ENCODE peak calls at places on chromosomes 5 and 9, in eight cellular contexts. G is Peyer's patch, N is body of pancreas, O is spleen, W is GM12891, E is K562, M is NB4, V is uterus. X is an unnamed sample.

GRCh38 chr9:121261107-121261460 is 6.9 kb upstream of the GSN start:
- DNase-seq in V (no peak), G (no peak), M (peak; percentile 48), N (no peak), E (no peak), O (no peak), W (no peak), X (no peak)

GRCh38 chr9:127844821-127845359 is 9.6 kb downstream of the ENG start:
- DNase-seq in V (peak; percentile 56), N (no peak), W (no peak), E (no peak), O (no peak), G (no peak), M (no peak), X (no peak)

GRCh38 chr5:84872768-84873167 is 488.1 kb upstream of the EDIL3 start:
- DNase-seq in E (no peak), W (no peak), M (no peak), O (no peak), V (no peak), N (no peak), G (no peak), X (no peak)

GRCh38 chr9:136927343-136928261 is 16.9 kb downstream of the FBXW5 start:
- DNase-seq in N (no peak), M (no peak), O (no peak), G (no peak), W (no peak), V (no peak), E (no peak), X (no peak)

GRCh38 chr5:147339313-147339712 is 104.5 kb downstream of the STK32A start:
- DNase-seq in V (no peak), G (no peak), M (peak; percentile 2), E (no peak), W (no peak), N (no peak), O (no peak), X (no peak)

GRCh38 chr9:109817846-109818472 is 38.0 kb downstream of the PALM2AKAP2 start:
- DNase-seq in E (peak; percentile 82), M (peak; percentile 83), G (peak; percentile 37), O (no peak), N (peak; percentile 74), W (peak; percentile 34), V (peak; percentile 89), X (peak; percentile 85)

GRCh38 chr5:173500213-173500560 is 116.3 kb downstream of the BOD1 start:
- DNase-seq in V (no peak), N (peak; percentile 35), G (no peak), O (no peak), W (no peak), M (no peak), E (no peak), X (no peak)

GRCh38 chr9:83234541-83234940 is 171.6 kb upstream of the RASEF start:
- DNase-seq in E (no peak), W (no peak), V (no peak), O (no peak), M (no peak), G (no peak), N (no peak), X (no peak)

GRCh38 chr5:998276-998974 is 10.2 kb upstream of the NKD2 start:
- DNase-seq in N (peak; percentile 10), W (no peak), E (no peak), M (no peak), O (no peak), G (no peak), V (peak; percentile 9), X (no peak)

GRCh38 chr5:54520438-54520846 is 2.9 kb downstream of the SNX18 start:
- DNase-seq in G (no peak), V (peak; percentile 28), W (no peak), O (no peak), N (no peak), M (peak; percentile 72), E (peak; percentile 24), X (no peak)

GRCh38 chr5:102483736-102484135 is 15.1 kb downstream of the SLCO6A1 start:
- DNase-seq in G (no peak), V (no peak), M (no peak), W (no peak), N (no peak), E (no peak), O (no peak), X (no peak)

GRCh38 chr5:53246042-53246836 is 136.7 kb upstream of the MOCS2 start:
- DNase-seq in V (no peak), M (no peak), W (no peak), G (no peak), N (no peak), O (no peak), E (peak; percentile 40), X (no peak)

GRCh38 chr9:136939996-136940525 is 4.5 kb downstream of the FBXW5 start:
- DNase-seq in G (no peak), W (no peak), N (no peak), O (no peak), V (no peak), M (no peak), E (no peak), X (no peak)

DNA sequence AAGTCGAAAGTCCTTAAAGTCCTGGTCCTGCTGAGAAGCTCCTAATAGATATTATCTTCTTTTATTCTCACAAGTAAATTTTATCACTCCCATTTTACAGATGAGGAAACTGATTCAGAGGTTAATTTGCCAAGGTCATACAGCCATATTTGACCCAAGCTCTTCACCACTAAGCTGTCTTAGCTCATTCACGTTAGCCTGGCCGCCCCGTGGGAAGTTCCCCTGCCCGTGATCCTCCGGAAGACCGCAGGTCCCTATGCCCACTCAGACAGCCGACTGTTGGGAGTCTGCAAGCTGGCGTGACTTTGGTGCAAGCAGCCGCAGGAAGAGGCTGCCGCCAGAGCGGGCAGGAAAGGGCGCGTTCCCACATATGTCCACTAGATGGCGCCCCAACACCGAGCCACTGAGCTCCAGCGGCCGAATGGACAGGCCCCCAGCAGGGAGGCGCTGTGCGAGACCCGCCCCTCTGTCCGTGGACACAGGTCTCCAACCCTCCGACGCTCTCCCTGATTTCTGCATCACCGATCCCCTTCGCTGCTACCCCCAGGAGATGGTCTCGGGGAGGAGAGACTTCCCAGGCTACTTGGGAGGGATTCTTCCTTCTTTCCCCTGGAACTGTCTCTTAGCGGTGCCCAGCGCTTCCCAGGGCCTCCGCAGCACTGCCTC is 10.0 kb upstream of the ARAP3 start:
- DNase-seq in W (peak; percentile 89), G (peak; percentile 83), N (peak; percentile 89), M (peak; percentile 83), O (peak; percentile 97), E (peak; percentile 90), V (peak; percentile 74), X (peak; percentile 74)
- TF ChIP-seq POLR2A in W (no peak), G (no peak), N (no peak), M (no peak), O (no peak), E (no peak), V (no peak), X (no peak)

GRCh38 chr5:56207537-56207936 is 25.6 kb downstream of the ANKRD55 start:
- DNase-seq in N (no peak), V (no peak), M (no peak), W (no peak), O (no peak), G (no peak), E (no peak), X (no peak)
- TF ChIP-seq POLR2A in N (no peak), V (no peak), M (no peak), W (no peak), O (no peak), G (no peak), E (no peak), X (no peak)

GRCh38 chr5:99386406-99387075 is 457.7 kb upstream of the CHD1 start:
- DNase-seq in W (no peak), O (no peak), E (no peak), V (no peak), N (no peak), G (no peak), M (no peak), X (no peak)
- TF ChIP-seq POLR2A in W (no peak), O (no peak), E (no peak), V (no peak), N (no peak), G (no peak), M (no peak), X (no peak)

DNA sequence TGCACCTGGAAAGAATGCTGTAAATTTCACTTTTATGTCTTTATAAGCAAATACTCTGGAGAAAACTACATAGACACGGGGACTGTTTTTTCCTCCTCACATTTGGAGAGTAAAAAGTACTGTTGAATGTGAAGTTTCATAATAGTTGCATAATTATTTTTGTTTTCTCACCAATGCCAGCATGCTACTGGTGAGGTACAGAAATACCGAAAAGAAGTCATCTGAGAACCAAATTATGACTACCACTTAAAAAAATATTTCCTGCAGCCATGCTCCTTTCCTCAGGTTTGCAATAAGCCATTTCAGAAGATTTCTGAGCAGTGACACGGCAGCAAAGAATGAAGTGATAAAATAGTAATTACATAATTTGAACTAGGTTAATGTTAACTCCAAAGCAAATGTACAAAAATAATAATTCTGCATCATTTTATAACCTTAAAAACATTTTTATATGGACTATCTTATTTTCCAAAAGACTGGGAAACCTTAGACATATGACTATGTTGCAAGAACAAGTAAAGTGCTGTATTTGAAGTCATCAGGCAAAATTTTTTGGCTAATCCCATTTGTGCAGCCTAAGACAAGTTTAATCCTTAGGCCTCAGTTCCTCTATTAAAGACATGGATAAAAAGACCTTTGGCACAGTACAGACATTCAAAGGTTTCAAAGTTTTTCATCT is 144.7 kb downstream of the PCSK1 start:
- DNase-seq in G (no peak), V (no peak), M (no peak), N (no peak), E (no peak), W (no peak), O (no peak), X (no peak)
- TF ChIP-seq POLR2A in G (no peak), V (no peak), M (no peak), N (no peak), E (no peak), W (no peak), O (no peak), X (no peak)

GRCh38 chr5:6712582-6713273 is 504 bp upstream of the TENT4A start:
- DNase-seq in N (peak; percentile 97), W (peak; percentile 93), V (peak; percentile 96), E (peak; percentile 99), O (peak; percentile 99), G (peak; percentile 95), M (peak; percentile 97), X (peak; percentile 75)
- TF ChIP-seq POLR2A in N (peak; percentile 54), W (peak; percentile 36), V (peak; percentile 56), E (peak; percentile 87), O (peak; percentile 67), G (peak; percentile 55), M (peak; percentile 78), X (peak; percentile 68)

GRCh38 chr5:35617435-35618296 is at the start of gene SPEF2:
- DNase-seq in V (peak; percentile 83), N (peak; percentile 89), W (peak; percentile 38), O (peak; percentile 92), E (peak; percentile 56), M (peak; percentile 42), G (peak; percentile 52), X (peak; percentile 95)
- TF ChIP-seq POLR2A in V (no peak), N (peak; percentile 60), W (no peak), O (no peak), E (no peak), M (no peak), G (no peak), X (no peak)

X was measured in A549.